ENCODE peak calls at places on chromosomes 2 and 18, in ten cellular contexts. B, H, D, S, T, N, I, P, R and G are unnamed samples.

GRCh38 chr2:73859721-73860586 is 31.2 kb downstream of the STAMBP start:
- DNase-seq in B (peak), H (peak), D (no peak), S (no peak), T (no peak), N (no peak), I (peak), P (no peak), R (peak), G (no peak)

GRCh38 chr2:232781765-232782164 is 5.4 kb upstream of the KCNJ13 start:
- DNase-seq in B (peak), H (peak), D (peak), S (no peak), T (no peak), N (no peak), I (peak), P (no peak), R (peak), G (no peak)

GRCh38 chr18:24825397-24825796 is 365.0 kb downstream of the HRH4 start:
- DNase-seq in B (no peak), H (no peak), D (no peak), S (no peak), T (no peak), N (no peak), I (no peak), P (no peak), R (no peak), G (no peak)

GRCh38 chr18:54787616-54788015 is 40.7 kb upstream of the RAB27B start:
- DNase-seq in B (no peak), H (no peak), D (no peak), S (no peak), T (no peak), N (no peak), I (no peak), P (no peak), R (peak), G (no peak)

GRCh38 chr2:241836257-241836656 is 22.4 kb downstream of the PDCD1 start:
- DNase-seq in B (no peak), H (no peak), D (no peak), S (no peak), T (no peak), N (no peak), I (no peak), P (no peak), R (no peak), G (no peak)

GRCh38 chr2:73971722-73972121 is 13.0 kb upstream of the TET3 start:
- DNase-seq in B (no peak), H (no peak), D (peak), S (no peak), T (no peak), N (no peak), I (no peak), P (no peak), R (peak), G (no peak)

GRCh38 chr2:54402350-54402749 is 53.8 kb upstream of the SPTBN1 start:
- DNase-seq in B (no peak), H (no peak), D (no peak), S (no peak), T (peak), N (no peak), I (no peak), P (no peak), R (no peak), G (no peak)

GRCh38 chr2:45860136-45861106 is 208.9 kb downstream of the PRKCE start:
- DNase-seq in B (no peak), H (no peak), D (peak), S (no peak), T (peak), N (peak), I (peak), P (peak), R (no peak), G (peak)

GRCh38 chr2:218095853-218096252 is 26.8 kb downstream of the RUFY4 start:
- DNase-seq in B (no peak), H (no peak), D (no peak), S (no peak), T (no peak), N (no peak), I (no peak), P (no peak), R (no peak), G (no peak)

GRCh38 chr18:27879540-27879939 is 297.4 kb downstream of the CDH2 start:
- DNase-seq in B (no peak), H (no peak), D (no peak), S (no peak), T (no peak), N (no peak), I (no peak), P (no peak), R (no peak), G (no peak)

GRCh38 chr2:172672999-172673726 is 62.5 kb upstream of the RAPGEF4 start:
- DNase-seq in B (no peak), H (no peak), D (no peak), S (no peak), T (no peak), N (no peak), I (no peak), P (peak), R (no peak), G (no peak)

GRCh38 chr2:70873541-70873940 is 37.9 kb upstream of the CD207 start:
- DNase-seq in B (no peak), H (no peak), D (no peak), S (no peak), T (no peak), N (no peak), I (no peak), P (no peak), R (no peak), G (no peak)

GRCh38 chr18:8771930-8772329 is 66.6 kb downstream of the MTCL1 start:
- DNase-seq in B (no peak), H (peak), D (peak), S (no peak), T (no peak), N (no peak), I (no peak), P (no peak), R (no peak), G (no peak)

GRCh38 chr2:111148925-111149324 is 28.2 kb downstream of the BCL2L11 start:
- DNase-seq in B (no peak), H (no peak), D (no peak), S (no peak), T (no peak), N (no peak), I (no peak), P (no peak), R (no peak), G (no peak)

GRCh38 chr2:175167076-175167791 is 769 bp downstream of the ATF2 start:
- DNase-seq in B (no peak), H (no peak), D (no peak), S (no peak), T (no peak), N (no peak), I (no peak), P (peak), R (no peak), G (no peak)

GRCh38 chr2:174603280-174603679 is 5.7 kb upstream of the WIPF1 start:
- DNase-seq in B (peak), H (no peak), D (no peak), S (no peak), T (peak), N (peak), I (peak), P (peak), R (peak), G (no peak)

GRCh38 chr2:216882876-216883275 is 23.0 kb upstream of the TNP1 start:
- DNase-seq in B (no peak), H (no peak), D (no peak), S (no peak), T (no peak), N (no peak), I (no peak), P (no peak), R (no peak), G (no peak)

GRCh38 chr2:120764434-120764833 is 28.8 kb downstream of the GLI2 start:
- DNase-seq in B (no peak), H (no peak), D (no peak), S (peak), T (no peak), N (no peak), I (no peak), P (peak), R (no peak), G (no peak)

GRCh38 chr2:29223851-29224692 is 108.9 kb downstream of the CLIP4 start:
- DNase-seq in B (no peak), H (peak), D (no peak), S (peak), T (peak), N (no peak), I (no peak), P (peak), R (peak), G (no peak)

GRCh38 chr18:77248873-77249582 is 620 bp upstream of the GALR1 start:
- DNase-seq in B (no peak), H (no peak), D (no peak), S (no peak), T (no peak), N (no peak), I (no peak), P (no peak), R (no peak), G (no peak)

GRCh38 chr18:77993188-77993981 is 743.7 kb downstream of the GALR1 start:
- DNase-seq in B (no peak), H (no peak), D (no peak), S (no peak), T (no peak), N (no peak), I (no peak), P (no peak), R (no peak), G (no peak)

GRCh38 chr2:196330645-196331044 is 159.3 kb upstream of the STK17B start:
- DNase-seq in B (no peak), H (no peak), D (no peak), S (no peak), T (no peak), N (no peak), I (no peak), P (no peak), R (no peak), G (no peak)